ENCODE peak calls at places on chromosomes 13 and 19, in five cellular contexts. J is neuronal stem cell, B is trophoblast cell, X is H1, A is mesenchymal stem cell. C is an unnamed sample.
A peak's percentile ranks its signal among the peaks of the same experiment; 100 is the strongest.

GRCh38 chr13:30340367-30341184 is 33.2 kb upstream of the KATNAL1 start:
- DNase-seq in J (no peak), B (peak; percentile 52), X (no peak), A (peak; percentile 91), C (no peak)

GRCh38 chr19:31002852-31003251 is 346.4 kb downstream of the TSHZ3 start:
- DNase-seq in J (no peak), B (no peak), X (no peak), A (no peak), C (no peak)

GRCh38 chr19:19451429-19452240 is 46.2 kb downstream of the GATAD2A start:
- DNase-seq in J (no peak), B (no peak), X (no peak), A (no peak), C (no peak)

GRCh38 chr13:73254827-73255226 is 196.0 kb downstream of the KLF5 start:
- DNase-seq in J (no peak), B (no peak), X (no peak), A (no peak), C (no peak)

GRCh38 chr19:4186087-4186993 is 3.9 kb downstream of the ANKRD24 start:
- DNase-seq in J (peak; percentile 83), B (peak; percentile 46), X (peak; percentile 66), A (peak; percentile 72), C (peak; percentile 93)

GRCh38 chr19:53789708-53790678 is 34.1 kb downstream of the NLRP12 start:
- DNase-seq in J (no peak), B (peak; percentile 70), X (no peak), A (no peak), C (no peak)

GRCh38 chr13:48334534-48335127 is 31.1 kb downstream of the RB1 start:
- DNase-seq in J (no peak), B (no peak), X (no peak), A (peak; percentile 49), C (no peak)

GRCh38 chr19:49844138-49844740 is 6.7 kb upstream of the PTOV1 start:
- DNase-seq in J (no peak), B (peak; percentile 43), X (no peak), A (no peak), C (no peak)

GRCh38 chr13:44272692-44273091 is 100.9 kb upstream of the SERP2 start:
- DNase-seq in J (no peak), B (peak; percentile 20), X (no peak), A (peak; percentile 53), C (no peak)
- H3K4me1 ChIP-seq in J (no peaks in the 10 kb centered on the region), B (no peaks in the 10 kb centered on the region), X (no peaks in the 10 kb centered on the region), A (peaks cover 2% of the 10 kb centered on the region), C (no peaks in the 10 kb centered on the region)

DNA sequence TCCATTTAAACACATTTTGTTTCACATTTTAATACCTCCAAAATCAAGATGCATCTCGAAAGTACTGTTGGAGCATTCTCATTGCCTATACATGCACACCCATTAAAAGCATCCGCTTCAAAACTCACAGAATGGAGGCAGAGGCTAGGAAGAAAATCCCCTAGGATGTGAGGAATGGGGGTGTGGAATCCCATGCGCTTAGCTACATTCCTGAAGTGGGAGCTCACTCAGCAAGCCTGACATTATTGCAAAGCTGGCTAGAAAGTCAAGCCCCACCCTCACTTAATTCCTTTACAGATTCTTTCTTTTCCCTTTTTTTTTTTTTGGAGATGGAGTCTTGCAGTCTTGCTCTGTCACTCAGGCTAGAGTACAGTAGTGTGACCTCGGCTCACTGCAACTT is 4.6 kb upstream of the FAM32A start:
- DNase-seq in J (no peak), B (no peak), X (no peak), A (peak; percentile 64), C (no peak)
- H4K8ac ChIP-seq in J (no peak overlapping the region), B (no peak overlapping the region), X (no peak overlapping the region), A (no peak overlapping the region), C (no peak overlapping the region)

GRCh38 chr19:1418951-1419735 is 11.8 kb downstream of the DAZAP1 start:
- DNase-seq in J (no peak), B (no peak), X (no peak), A (no peak), C (no peak)
- H2BK12ac ChIP-seq in J (no peak overlapping the region), B (no peak overlapping the region), X (no peak overlapping the region), A (no peak overlapping the region), C (no peak overlapping the region)

DNA sequence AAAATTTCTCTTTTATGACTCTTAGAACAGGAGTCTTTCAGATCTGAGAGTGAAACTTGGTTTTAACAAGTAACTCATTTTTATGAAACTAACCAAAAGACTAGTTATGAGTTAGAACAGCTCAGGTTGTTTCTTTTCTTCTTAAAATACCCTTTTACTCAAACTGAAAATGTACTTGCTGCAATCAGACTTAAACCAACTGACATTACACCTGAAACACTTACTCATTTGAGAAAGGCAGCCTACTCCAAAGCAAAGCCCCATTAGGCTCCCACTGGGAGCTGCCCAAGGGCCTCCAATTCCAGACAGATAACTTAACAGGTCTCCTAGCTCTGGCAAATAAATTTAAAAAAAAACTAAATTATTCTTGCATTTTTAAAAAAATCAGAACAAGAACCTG is 3.6 kb downstream of the FOXO1 start:
- DNase-seq in J (no peak), B (no peak), X (no peak), A (no peak), C (no peak)
- H3K4me1 ChIP-seq in J (peaks cover 26% of the 10 kb centered on the region), B (peaks cover 12% of the 10 kb centered on the region), X (peaks cover 20% of the 10 kb centered on the region), A (peaks cover 11% of the 10 kb centered on the region), C (peaks cover 10% of the 10 kb centered on the region)

GRCh38 chr19:40751065-40751923 is at the start of gene SNRPA:
- DNase-seq in J (peak; percentile 99), B (peak; percentile 99), X (peak; percentile 93), A (peak; percentile 99), C (peak; percentile 98)

GRCh38 chr19:40756502-40757110 is 5.6 kb downstream of the SNRPA start:
- DNase-seq in J (no peak), B (peak; percentile 87), X (no peak), A (no peak), C (no peak)

GRCh38 chr19:40755248-40755624 is 4.2 kb downstream of the SNRPA start:
- DNase-seq in J (no peak), B (peak; percentile 76), X (no peak), A (no peak), C (no peak)

GRCh38 chr19:40758491-40758890 is 7.5 kb downstream of the SNRPA start:
- DNase-seq in J (no peak), B (no peak), X (no peak), A (no peak), C (no peak)

GRCh38 chr19:40754611-40755247 is 3.7 kb downstream of the SNRPA start:
- DNase-seq in J (no peak), B (peak; percentile 84), X (no peak), A (peak; percentile 40), C (no peak)
- H4K8ac ChIP-seq in J (no peak overlapping the region), B (no peak overlapping the region), X (no peak overlapping the region), A (no peak overlapping the region), C (no peak overlapping the region)

GRCh38 chr13:51541037-51541436 is 43.2 kb upstream of the WDFY2 start:
- DNase-seq in J (no peak), B (no peak), X (no peak), A (no peak), C (no peak)

GRCh38 chr13:51539887-51540286 is 44.4 kb upstream of the WDFY2 start:
- DNase-seq in J (no peak), B (no peak), X (no peak), A (peak; percentile 45), C (no peak)

GRCh38 chr13:51542358-51542972 is 41.8 kb upstream of the WDFY2 start:
- DNase-seq in J (no peak), B (no peak), X (no peak), A (peak; percentile 35), C (no peak)

GRCh38 chr13:51541809-51542258 is 42.4 kb upstream of the WDFY2 start:
- DNase-seq in J (no peak), B (no peak), X (no peak), A (no peak), C (no peak)

GRCh38 chr13:51538626-51539179 is 45.6 kb upstream of the WDFY2 start:
- DNase-seq in J (no peak), B (no peak), X (no peak), A (no peak), C (no peak)
- H2BK12ac ChIP-seq in J (no peak overlapping the region), B (no peak overlapping the region), X (no peak overlapping the region), A (no peak overlapping the region), C (no peak overlapping the region)

GRCh38 chr19:34222386-34222785 is 32.0 kb upstream of the GARRE1 start:
- DNase-seq in J (no peak), B (no peak), X (no peak), A (no peak), C (no peak)

GRCh38 chr19:34217952-34218817 is 36.2 kb upstream of the GARRE1 start:
- DNase-seq in J (no peak), B (no peak), X (no peak), A (peak; percentile 92), C (no peak)

GRCh38 chr19:34215666-34216038 is 38.7 kb upstream of the GARRE1 start:
- DNase-seq in J (no peak), B (no peak), X (no peak), A (no peak), C (no peak)

GRCh38 chr19:34220472-34221063 is 33.8 kb upstream of the GARRE1 start:
- DNase-seq in J (peak; percentile 23), B (peak; percentile 57), X (no peak), A (peak; percentile 74), C (peak; percentile 41)

GRCh38 chr19:34218818-34219164 is 35.6 kb upstream of the GARRE1 start:
- DNase-seq in J (no peak), B (no peak), X (no peak), A (no peak), C (no peak)
- H3K4me1 ChIP-seq in J (no peaks in the 10 kb centered on the region), B (no peaks in the 10 kb centered on the region), X (no peaks in the 10 kb centered on the region), A (peaks cover 7% of the 10 kb centered on the region), C (no peaks in the 10 kb centered on the region)